ENCODE peak calls at places on chromosomes 5 and 9, in four cellular contexts. S, Z, P and T are unnamed samples.

GRCh38 chr5:56522972-56523371 is 289.8 kb upstream of the ANKRD55 start:
- DNase-seq in S (no peak), Z (no peak), P (no peak), T (no peak)

GRCh38 chr5:8844206-8844605 is 701.7 kb downstream of the SEMA5A start:
- DNase-seq in S (no peak), Z (no peak), P (no peak), T (no peak)

GRCh38 chr5:4411664-4412063 is 728.5 kb upstream of the ADAMTS16 start:
- DNase-seq in S (no peak), Z (no peak), P (no peak), T (no peak)

GRCh38 chr5:16757989-16758501 is 141.2 kb upstream of the RETREG1 start:
- DNase-seq in S (no peak), Z (no peak), P (no peak), T (no peak)

GRCh38 chr5:36861820-36862219 is 14.7 kb upstream of the NIPBL start:
- DNase-seq in S (no peak), Z (no peak), P (no peak), T (no peak)

GRCh38 chr9:25537857-25538256 is 140.4 kb downstream of the TUSC1 start:
- DNase-seq in S (no peak), Z (no peak), P (no peak), T (no peak)

GRCh38 chr5:148615644-148616283 is 38.6 kb downstream of the HTR4 start:
- DNase-seq in S (no peak), Z (no peak), P (no peak), T (no peak)

GRCh38 chr5:176438959-176439757 is 9.0 kb upstream of the FAF2 start:
- DNase-seq in S (no peak), Z (no peak), P (no peak), T (no peak)

GRCh38 chr5:35899805-35900204 is 38.6 kb downstream of the CAPSL start:
- DNase-seq in S (no peak), Z (no peak), P (no peak), T (no peak)

GRCh38 chr5:75089137-75089536 is 36.8 kb upstream of the GCNT4 start:
- DNase-seq in S (no peak), Z (no peak), P (no peak), T (no peak)

GRCh38 chr5:174326372-174326771 is 280.9 kb downstream of the NSG2 start:
- DNase-seq in S (no peak), Z (no peak), P (no peak), T (no peak)

GRCh38 chr9:128923493-128923883 is 2.7 kb downstream of the PHYHD1 start:
- DNase-seq in S (no peak), Z (no peak), P (no peak), T (no peak)

GRCh38 chr9:133701321-133701980 is 36.7 kb downstream of the SARDH start:
- DNase-seq in S (no peak), Z (no peak), P (no peak), T (peak)

GRCh38 chr5:141641634-141642278 is 5.0 kb downstream of the RELL2 start:
- DNase-seq in S (no peak), Z (no peak), P (no peak), T (no peak)

GRCh38 chr5:175576096-175576495 is 81.8 kb upstream of the HRH2 start:
- DNase-seq in S (no peak), Z (no peak), P (no peak), T (no peak)

GRCh38 chr5:62305358-62305714 is 670 bp upstream of the KIF2A start:
- DNase-seq in S (no peak), Z (no peak), P (peak), T (no peak)

GRCh38 chr9:127021664-127022337 is 100.6 kb downstream of the ANGPTL2 start:
- DNase-seq in S (no peak), Z (peak), P (no peak), T (peak)

GRCh38 chr9:77018058-77019009 is 1.1 kb upstream of the FOXB2 start:
- DNase-seq in S (peak), Z (no peak), P (no peak), T (no peak)

GRCh38 chr5:111641533-111642230 is 115.3 kb downstream of the NREP start:
- DNase-seq in S (no peak), Z (no peak), P (no peak), T (no peak)

GRCh38 chr5:59107692-59108091 is 524.8 kb downstream of the RAB3C start:
- DNase-seq in S (no peak), Z (no peak), P (no peak), T (no peak)

GRCh38 chr9:115262477-115262876 is 144.5 kb upstream of the TNC start:
- DNase-seq in S (peak), Z (peak), P (no peak), T (peak)

GRCh38 chr5:143019614-143020515 is 249.7 kb downstream of the ARHGAP26 start:
- DNase-seq in S (peak), Z (no peak), P (no peak), T (no peak)

GRCh38 chr5:111070272-111071134 is 1.0 kb upstream of the TSLP start:
- DNase-seq in S (no peak), Z (no peak), P (no peak), T (no peak)

GRCh38 chr9:130451509-130452388 is 7.0 kb downstream of the ASS1 start:
- DNase-seq in S (peak), Z (peak), P (no peak), T (peak)

GRCh38 chr9:113886933-113887332 is 10.8 kb downstream of the ZNF618 start:
- DNase-seq in S (no peak), Z (no peak), P (no peak), T (no peak)

GRCh38 chr5:65873181-65873580 is 53.2 kb upstream of the ERBIN start:
- DNase-seq in S (no peak), Z (no peak), P (no peak), T (no peak)

GRCh38 chr9:19946446-19947109 is 157.7 kb upstream of the SLC24A2 start:
- DNase-seq in S (no peak), Z (peak), P (no peak), T (peak)

GRCh38 chr5:91486638-91487037 is 103.5 kb upstream of the ARRDC3 start:
- DNase-seq in S (no peak), Z (no peak), P (no peak), T (no peak)